ENCODE peak calls at places on chromosomes 4 and X, in seven cellular contexts. U is cardiac muscle cell, T is body of pancreas, C is A549, P is lung, A is tibial nerve, H is uterus. E is an unnamed sample.

GRCh38 chr4:180940680-180941079 is 1302.5 kb upstream of the TENM3 start:
- DNase-seq in H (no peak), U (no peak), C (no peak), A (no peak), P (no peak), T (no peak), E (no peak)

GRCh38 chr4:165312506-165312905 is 15.0 kb upstream of the MSMO1 start:
- DNase-seq in H (no peak), U (peak; percentile 63), T (no peak), P (no peak), A (no peak), C (no peak), E (no peak)

GRCh38 chrX:124406294-124407013 is 60.1 kb downstream of the SH2D1A start:
- DNase-seq in A (no peak), H (no peak), T (peak; percentile 51), P (peak; percentile 68), U (peak; percentile 74), C (peak; percentile 68), E (no peak)

GRCh38 chrX:113260474-113260873 is 419.8 kb upstream of the AMOT start:
- DNase-seq in T (no peak), C (no peak), P (no peak), U (peak; percentile 3), A (no peak), H (no peak), E (no peak)

GRCh38 chrX:68945081-68945602 is 116.3 kb downstream of the EFNB1 start:
- DNase-seq in T (no peak), A (no peak), P (peak; percentile 14), C (no peak), H (no peak), U (no peak), E (no peak)

GRCh38 chrX:40434947-40435346 is 145.8 kb upstream of the ATP6AP2 start:
- DNase-seq in H (no peak), T (peak; percentile 20), U (peak; percentile 64), C (no peak), P (no peak), A (no peak), E (no peak)

GRCh38 chrX:49042581-49043219 is 457 bp downstream of the TFE3 start:
- DNase-seq in C (no peak), A (no peak), H (no peak), T (no peak), P (no peak), U (peak; percentile 13), E (no peak)

GRCh38 chr4:2700031-2700430 is 56.1 kb downstream of the TNIP2 start:
- DNase-seq in U (no peak), P (no peak), C (no peak), A (no peak), T (no peak), H (no peak), E (no peak)

GRCh38 chr4:133808151-133808550 is 393.4 kb downstream of the PABPC4L start:
- DNase-seq in A (no peak), P (no peak), U (no peak), H (no peak), C (no peak), T (no peak), E (no peak)

GRCh38 chr4:48223633-48224295 is 45.9 kb downstream of the TEC start:
- DNase-seq in H (no peak), T (no peak), A (no peak), P (no peak), C (peak; percentile 2), U (no peak), E (no peak)

GRCh38 chrX:70402721-70403120 is 20.4 kb upstream of the GDPD2 start:
- DNase-seq in U (no peak), P (no peak), C (no peak), A (no peak), H (no peak), T (no peak), E (no peak)

GRCh38 chr4:55784747-55785146 is 34.8 kb upstream of the EXOC1L start:
- DNase-seq in H (no peak), A (no peak), U (no peak), T (no peak), P (no peak), C (no peak), E (no peak)

GRCh38 chrX:46796574-46797191 is 37.8 kb upstream of the SLC9A7 start:
- DNase-seq in T (peak; percentile 79), P (peak; percentile 69), C (peak; percentile 78), U (peak; percentile 77), A (peak; percentile 62), H (peak; percentile 55), E (no peak)

GRCh38 chr4:113641025-113641431 is 120.5 kb downstream of the CAMK2D start:
- DNase-seq in A (no peak), P (no peak), U (no peak), C (peak; percentile 19), T (no peak), H (no peak), E (no peak)

GRCh38 chr4:18917689-18918088 is 896.1 kb upstream of the LCORL start:
- DNase-seq in C (no peak), P (no peak), T (no peak), U (no peak), A (no peak), H (no peak), E (no peak)

GRCh38 chr4:94934864-94935263 is 177.1 kb downstream of the BMPR1B start:
- DNase-seq in T (no peak), U (no peak), C (peak; percentile 29), P (no peak), A (no peak), H (no peak), E (no peak)

GRCh38 chrX:45295587-45295986 is 94.9 kb upstream of the DIPK2B start:
- DNase-seq in H (peak; percentile 22), A (no peak), P (no peak), C (peak; percentile 52), U (peak; percentile 40), T (peak; percentile 7), E (no peak)

DNA sequence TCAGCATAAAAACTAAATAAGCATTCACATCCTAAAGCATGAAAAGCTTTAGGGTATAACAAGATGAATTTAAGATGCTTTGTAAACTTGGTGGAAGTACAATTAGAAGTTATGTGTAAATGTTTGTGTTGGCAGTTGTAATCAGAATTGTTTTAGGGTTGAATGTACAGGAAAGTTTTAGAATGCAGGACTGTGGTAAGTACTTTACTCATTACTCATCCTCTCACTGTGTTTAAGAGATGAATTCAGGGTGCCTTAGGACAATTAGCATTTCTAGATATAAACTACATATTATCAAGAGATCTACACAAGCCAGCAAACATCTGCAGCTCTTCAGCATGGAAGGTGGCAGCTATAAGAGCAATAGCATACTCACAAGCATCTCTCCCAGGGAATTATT is 77.5 kb upstream of the ELOVL6 start:
- DNase-seq in C (no peak), T (no peak), P (no peak), A (no peak), U (peak; percentile 20), H (no peak), E (no peak)
- H3K4me1 ChIP-seq in C (no peaks in the 10 kb centered on the region), T (no peaks in the 10 kb centered on the region), P (no peaks in the 10 kb centered on the region), A (no peaks in the 10 kb centered on the region), U (no peaks in the 10 kb centered on the region), H (no peaks in the 10 kb centered on the region), E (no peaks in the 10 kb centered on the region)

DNA sequence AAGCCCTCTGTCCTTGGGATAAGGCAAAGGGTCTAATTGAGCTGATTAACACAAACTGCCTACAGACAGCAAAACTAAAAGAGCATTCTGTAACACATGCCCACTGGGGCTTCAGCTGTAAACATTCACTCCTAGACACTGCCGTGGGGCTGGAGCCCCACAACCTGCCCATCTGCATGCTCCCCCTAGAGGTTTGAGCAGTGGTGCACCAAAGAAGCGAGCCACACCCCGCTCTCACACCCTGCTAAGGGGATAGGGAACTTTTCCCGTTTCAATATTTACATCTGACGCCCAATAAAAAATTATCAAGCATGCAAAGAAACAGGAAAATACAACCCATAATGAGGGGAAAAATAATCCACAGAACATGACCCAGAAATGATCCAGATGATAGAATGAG is 46.9 kb upstream of the HSD17B10 start:
- DNase-seq in P (no peak), C (peak; percentile 17), A (no peak), U (no peak), H (no peak), T (peak; percentile 13), E (no peak)
- TF ChIP-seq CTCF in P (no peak), C (peak; percentile 45), A (no peak), U (peak; percentile 38), H (no peak), T (peak; percentile 15), E (no peak)

DNA sequence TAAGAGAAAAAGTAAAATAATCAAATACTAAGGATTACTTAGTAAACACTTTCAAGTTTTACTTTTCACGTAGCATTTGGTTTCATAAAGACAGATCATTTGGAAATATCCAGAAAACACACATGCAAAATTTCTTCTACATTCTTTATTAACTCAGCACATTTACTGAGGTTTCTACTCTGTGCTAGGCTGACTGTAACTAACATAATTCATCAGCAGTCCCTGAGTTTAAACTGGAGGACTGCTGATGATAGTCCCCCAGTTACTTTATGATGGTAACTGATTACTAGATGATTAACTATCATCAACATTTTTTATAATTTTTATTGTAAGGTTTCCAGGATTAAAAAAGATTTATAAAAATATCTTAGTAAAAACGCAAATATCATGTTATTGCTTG is 12.3 kb downstream of the LEF1 start:
- DNase-seq in T (no peak), C (no peak), H (no peak), P (no peak), U (no peak), A (no peak), E (no peak)
- H3K4me3 ChIP-seq in T (no peak overlapping the region), C (no peak overlapping the region), H (no peak overlapping the region), P (no peak overlapping the region), U (no peak overlapping the region), A (no peak overlapping the region), E (no peak overlapping the region)

DNA sequence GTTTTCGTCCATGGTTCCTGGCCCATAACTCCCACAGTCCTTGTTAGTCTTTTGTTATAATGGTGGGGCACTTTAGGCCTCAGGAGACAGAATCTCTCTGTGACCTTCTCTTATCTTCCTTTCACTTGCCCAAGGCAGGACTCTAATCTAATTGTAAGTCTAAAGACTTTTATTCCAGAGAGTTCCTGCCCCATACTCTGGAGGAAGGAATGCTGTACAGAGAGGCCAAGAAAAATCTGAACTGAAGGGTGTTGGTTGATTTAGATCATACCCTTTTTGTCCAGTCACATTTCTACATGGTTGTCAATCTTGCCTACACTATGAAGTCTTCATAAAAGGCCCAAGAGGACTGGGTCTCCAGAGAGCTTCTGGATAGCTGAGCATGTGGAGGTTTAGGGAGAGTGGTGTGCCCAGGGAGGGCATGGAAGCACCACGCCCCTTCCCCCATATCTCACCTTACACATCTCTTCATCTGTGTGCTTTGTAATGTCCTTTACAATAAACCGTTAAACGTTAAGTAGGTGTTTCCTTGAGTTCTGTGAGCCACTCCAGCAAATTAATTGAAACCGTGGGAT is 84.5 kb downstream of the AFF1 start:
- DNase-seq in P (no peak), U (no peak), H (no peak), A (no peak), C (no peak), T (no peak), E (no peak)
- H3K4me1 ChIP-seq in P (peaks cover 29% of the 10 kb centered on the region), U (peaks cover 43% of the 10 kb centered on the region), H (peaks cover 9% of the 10 kb centered on the region), A (peaks cover 3% of the 10 kb centered on the region), C (peaks cover 78% of the 10 kb centered on the region), T (peaks cover 76% of the 10 kb centered on the region), E (peaks cover 75% of the 10 kb centered on the region)

E was measured in vagina.